ENCODE peak calls at places on chromosome 20, in five cellular contexts. D, B, W, V and S are unnamed samples.

GRCh38 chr20:51412991-51413471 is 129.5 kb downstream of the NFATC2 start:
- DNase-seq in D (no peak), B (peak; percentile 21), W (peak; percentile 73), V (no peak), S (no peak)

GRCh38 chr20:46928580-46929132 is 34.0 kb downstream of the EYA2 start:
- DNase-seq in D (no peak), B (no peak), W (peak; percentile 75), V (no peak), S (no peak)

GRCh38 chr20:2303693-2304092 is 7.9 kb downstream of the TGM3 start:
- DNase-seq in D (no peak), B (no peak), W (no peak), V (no peak), S (no peak)

GRCh38 chr20:32089637-32090330 is 19.7 kb upstream of the TM9SF4 start:
- DNase-seq in D (no peak), B (no peak), W (no peak), V (no peak), S (no peak)

GRCh38 chr20:19649041-19649440 is 109.0 kb upstream of the RIN2 start:
- DNase-seq in D (no peak), B (no peak), W (no peak), V (no peak), S (no peak)

GRCh38 chr20:41664584-41664983 is 46.4 kb upstream of the CHD6 start:
- DNase-seq in D (peak; percentile 21), B (no peak), W (no peak), V (no peak), S (peak; percentile 22)

GRCh38 chr20:50371878-50372769 is 138.1 kb upstream of the PTPN1 start:
- DNase-seq in D (no peak), B (no peak), W (no peak), V (no peak), S (no peak)

GRCh38 chr20:19453781-19454310 is 241.4 kb downstream of the SLC24A3 start:
- DNase-seq in D (no peak), B (no peak), W (no peak), V (no peak), S (peak; percentile 35)

GRCh38 chr20:64062276-64062595 is 762 bp upstream of the TCEA2 start:
- DNase-seq in D (no peak), B (no peak), W (no peak), V (no peak), S (no peak)

GRCh38 chr20:8082025-8082424 is 50.0 kb upstream of the PLCB1 start:
- DNase-seq in D (no peak), B (no peak), W (no peak), V (no peak), S (no peak)

GRCh38 chr20:12090920-12091319 is 173.2 kb downstream of the BTBD3 start:
- DNase-seq in D (no peak), B (no peak), W (no peak), V (no peak), S (no peak)

GRCh38 chr20:1331101-1331500 is 2.2 kb upstream of the SDCBP2 start:
- DNase-seq in D (no peak), B (no peak), W (peak; percentile 26), V (peak; percentile 23), S (no peak)

GRCh38 chr20:4699957-4700356 is 21.8 kb upstream of the PRND start:
- DNase-seq in D (no peak), B (no peak), W (no peak), V (no peak), S (no peak)

GRCh38 chr20:47251154-47252020 is 105.1 kb downstream of the ZMYND8 start:
- DNase-seq in D (no peak), B (no peak), W (no peak), V (no peak), S (no peak)

GRCh38 chr20:62987114-62987513 is 19.6 kb downstream of the BHLHE23 start:
- DNase-seq in D (no peak), B (no peak), W (no peak), V (no peak), S (no peak)

GRCh38 chr20:13397300-13397724 is 176.2 kb downstream of the ISM1 start:
- DNase-seq in D (no peak), B (no peak), W (no peak), V (no peak), S (no peak)

GRCh38 chr20:9617062-9617461 is 102.7 kb downstream of the LAMP5 start:
- DNase-seq in D (peak; percentile 62), B (peak; percentile 48), W (peak; percentile 61), V (peak; percentile 66), S (peak; percentile 66)

GRCh38 chr20:61066541-61066940 is 185.5 kb upstream of the CDH4 start:
- DNase-seq in D (no peak), B (no peak), W (no peak), V (no peak), S (no peak)

GRCh38 chr20:9140172-9140760 is 71.4 kb downstream of the PLCB4 start:
- DNase-seq in D (no peak), B (no peak), W (no peak), V (no peak), S (no peak)

GRCh38 chr20:64037498-64038213 is 1.7 kb downstream of the C20orf204 start:
- DNase-seq in D (peak; percentile 60), B (no peak), W (no peak), V (peak; percentile 54), S (no peak)

GRCh38 chr20:1847780-1848179 is 47.4 kb upstream of the SIRPA start:
- DNase-seq in D (no peak), B (no peak), W (no peak), V (no peak), S (no peak)

GRCh38 chr20:10419550-10420133 is 14.4 kb downstream of the MKKS start:
- DNase-seq in D (no peak), B (no peak), W (no peak), V (no peak), S (no peak)

GRCh38 chr20:49612127-49612738 is 44.3 kb upstream of the PTGIS start:
- DNase-seq in D (no peak), B (no peak), W (no peak), V (no peak), S (no peak)

GRCh38 chr20:25364180-25364788 is 26.4 kb downstream of the ABHD12 start:
- DNase-seq in D (no peak), B (no peak), W (no peak), V (no peak), S (no peak)

GRCh38 chr20:53598140-53599038 is 4.8 kb upstream of the ZNF217 start:
- DNase-seq in D (no peak), B (no peak), W (peak; percentile 53), V (peak; percentile 29), S (no peak)